ENCODE peak calls at places on chromosomes 6 and 20, in seven cellular contexts. T is colonic mucosa, S is cardiac muscle cell, P is mesenchymal stem cell, X is psoas muscle, L is HCT116, M is adipocyte. V is an unnamed sample.

GRCh38 chr6:100700009-100700408 is 181.1 kb downstream of the ASCC3 start:
- DNase-seq in S (no peak), P (no peak), T (no peak), M (no peak), L (no peak), X (no peak), V (no peak)

GRCh38 chr6:118810420-118811027 is 83.4 kb upstream of the ASF1A start:
- DNase-seq in M (no peak), X (no peak), T (no peak), S (no peak), P (no peak), L (no peak), V (no peak)

GRCh38 chr6:30615958-30616810 is 859 bp downstream of the PPP1R10 start:
- DNase-seq in P (peak; percentile 52), T (no peak), M (peak; percentile 52), X (no peak), L (no peak), S (peak; percentile 24), V (no peak)

GRCh38 chr6:5135783-5136376 is 50.7 kb downstream of the PPP1R3G start:
- DNase-seq in L (peak; percentile 27), X (no peak), M (peak; percentile 42), S (no peak), T (no peak), P (peak; percentile 40), V (peak; percentile 49)

GRCh38 chr20:53080969-53081871 is 109.1 kb downstream of the TSHZ2 start:
- DNase-seq in P (peak; percentile 84), S (no peak), M (no peak), T (peak; percentile 32), L (no peak), X (no peak), V (no peak)

GRCh38 chr6:11430036-11430435 is 107.5 kb upstream of the TMEM170B start:
- DNase-seq in P (no peak), X (no peak), T (no peak), L (no peak), S (no peak), M (no peak), V (no peak)

GRCh38 chr6:51271615-51272014 is 452.9 kb downstream of the TFAP2B start:
- DNase-seq in M (no peak), T (no peak), P (no peak), S (no peak), L (no peak), X (no peak), V (no peak)

GRCh38 chr6:3414704-3415453 is 42.0 kb downstream of the SLC22A23 start:
- DNase-seq in X (no peak), M (no peak), P (peak; percentile 51), S (peak; percentile 86), L (no peak), T (no peak), V (no peak)

GRCh38 chr6:5152417-5152816 is 67.3 kb downstream of the PPP1R3G start:
- DNase-seq in L (no peak), T (no peak), P (no peak), M (no peak), X (no peak), S (no peak), V (no peak)

DNA sequence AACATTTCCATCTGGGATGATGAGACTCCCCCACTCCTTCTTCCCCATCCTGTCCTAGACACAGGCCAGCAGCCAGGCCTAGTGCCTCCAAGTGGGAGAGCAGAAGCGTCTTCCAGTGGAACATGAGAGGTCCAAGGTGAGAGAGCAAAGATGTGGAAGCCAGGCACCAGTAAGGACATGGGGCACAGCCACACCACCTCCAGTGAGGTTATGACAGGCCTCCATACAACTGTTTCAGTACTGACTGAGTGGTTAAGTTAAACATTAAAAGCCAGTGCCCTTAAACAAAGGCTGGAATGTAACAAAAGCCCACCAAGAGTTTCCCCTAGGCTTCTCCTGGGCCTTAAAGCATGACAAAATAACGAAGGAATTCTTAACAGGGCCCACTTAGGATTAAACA is 5.3 kb downstream of the ZBTB24 start:
- DNase-seq in M (no peak), S (no peak), L (no peak), T (no peak), X (no peak), P (no peak), V (no peak)
- H3K36me3 ChIP-seq in M (peaks cover 61% of the 10 kb centered on the region), S (peaks cover 14% of the 10 kb centered on the region), L (peaks cover 40% of the 10 kb centered on the region), T (peaks cover 7% of the 10 kb centered on the region), X (peaks cover 78% of the 10 kb centered on the region), P (peaks cover 26% of the 10 kb centered on the region), V (no peaks in the 10 kb centered on the region)

GRCh38 chr20:50477260-50477659 is 32.9 kb upstream of the PTPN1 start:
- DNase-seq in M (no peak), L (no peak), T (no peak), X (no peak), S (no peak), P (no peak), V (no peak)
- H3K4me1 ChIP-seq in M (peaks cover 13% of the 10 kb centered on the region), L (peaks cover 29% of the 10 kb centered on the region), T (no peaks in the 10 kb centered on the region), X (peaks cover 8% of the 10 kb centered on the region), S (no peaks in the 10 kb centered on the region), P (peaks cover 2% of the 10 kb centered on the region), V (peaks cover 10% of the 10 kb centered on the region)

DNA sequence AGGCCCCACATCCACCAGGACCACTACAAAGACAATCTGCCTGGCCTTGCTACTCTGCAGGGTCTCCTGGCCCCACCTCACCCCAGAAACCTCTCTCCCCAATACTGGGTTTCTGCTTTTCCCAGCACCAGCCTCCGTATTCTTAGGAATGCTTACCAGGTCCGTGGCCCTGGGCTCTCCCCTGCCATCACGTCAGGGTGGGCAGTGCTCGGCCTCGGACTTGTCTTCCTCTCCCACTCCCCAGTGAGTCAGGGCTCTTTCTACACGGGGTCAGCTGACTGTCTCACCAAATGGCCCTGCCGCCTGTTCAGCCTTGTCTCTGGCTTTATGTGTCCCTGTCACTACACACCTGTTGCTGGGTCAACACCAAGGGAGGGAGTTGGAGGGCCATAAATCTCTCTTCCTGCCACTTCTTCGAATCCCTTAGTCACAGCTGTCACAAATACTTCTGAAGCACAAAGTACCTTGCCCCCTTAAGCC is 3.2 kb downstream of the NNAT start:
- DNase-seq in S (no peak), P (no peak), T (peak; percentile 75), L (no peak), X (peak; percentile 80), M (no peak), V (peak; percentile 34)
- H3K4me3 ChIP-seq in S (no peak overlapping the region), P (no peak overlapping the region), T (no peak overlapping the region), L (no peak overlapping the region), X (peak overlapping the region; percentile 100), M (no peak overlapping the region), V (no peak overlapping the region)

GRCh38 chr6:158083687-158084325 is 84.3 kb downstream of the SERAC1 start:
- DNase-seq in X (no peak), P (no peak), L (no peak), T (no peak), M (no peak), S (no peak), V (no peak)
- H3K36me3 ChIP-seq in X (peaks cover 61% of the 10 kb centered on the region), P (peaks cover 71% of the 10 kb centered on the region), L (peaks cover 13% of the 10 kb centered on the region), T (peaks cover 5% of the 10 kb centered on the region), M (peaks cover 29% of the 10 kb centered on the region), S (no peaks in the 10 kb centered on the region), V (peaks cover 20% of the 10 kb centered on the region)

GRCh38 chr20:38421915-38422314 is 13.2 kb downstream of the SNHG17 start:
- DNase-seq in L (no peak), P (no peak), S (no peak), T (no peak), M (no peak), X (no peak), V (no peak)
- H3K4me1 ChIP-seq in L (no peaks in the 10 kb centered on the region), P (peaks cover 13% of the 10 kb centered on the region), S (no peaks in the 10 kb centered on the region), T (no peaks in the 10 kb centered on the region), M (peaks cover 25% of the 10 kb centered on the region), X (peaks cover 9% of the 10 kb centered on the region), V (peaks cover 8% of the 10 kb centered on the region)

DNA sequence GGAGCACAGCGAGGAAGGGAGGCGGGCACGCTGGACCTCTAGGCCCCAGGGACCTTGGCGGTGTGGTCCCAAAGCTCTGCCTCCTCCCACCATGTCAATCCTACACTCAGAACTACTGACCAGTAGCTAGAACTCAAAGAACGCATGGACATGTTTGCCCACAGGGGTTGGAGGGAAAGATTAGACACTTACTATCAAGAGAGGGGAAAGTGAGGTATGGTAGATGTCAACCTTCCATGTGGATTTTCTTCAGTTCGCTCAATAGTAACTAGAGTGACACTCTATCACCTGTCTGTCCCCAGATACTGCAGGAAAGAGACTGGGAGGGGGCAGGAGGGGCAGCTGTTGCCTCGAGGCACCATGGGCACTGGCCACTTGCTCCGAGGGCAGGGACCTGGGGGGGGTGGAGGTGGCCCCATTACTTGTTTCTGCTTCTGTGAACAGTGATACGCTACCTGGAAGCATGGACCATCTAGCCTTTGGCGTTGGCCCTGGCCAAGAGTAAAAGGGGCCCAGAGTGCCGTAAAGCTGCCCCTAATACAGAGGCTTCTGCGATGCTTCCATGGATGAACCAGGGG is 912 bp upstream of the DIDO1 start:
- DNase-seq in S (no peak), T (no peak), X (no peak), M (no peak), P (no peak), L (no peak), V (no peak)
- H3K4me3 ChIP-seq in S (peak overlapping the region; percentile 97), T (peak overlapping the region; percentile 98), X (peak overlapping the region; percentile 99), M (peak overlapping the region; percentile 93), P (peak overlapping the region; percentile 95), L (peak overlapping the region; percentile 89), V (no peak overlapping the region)

DNA sequence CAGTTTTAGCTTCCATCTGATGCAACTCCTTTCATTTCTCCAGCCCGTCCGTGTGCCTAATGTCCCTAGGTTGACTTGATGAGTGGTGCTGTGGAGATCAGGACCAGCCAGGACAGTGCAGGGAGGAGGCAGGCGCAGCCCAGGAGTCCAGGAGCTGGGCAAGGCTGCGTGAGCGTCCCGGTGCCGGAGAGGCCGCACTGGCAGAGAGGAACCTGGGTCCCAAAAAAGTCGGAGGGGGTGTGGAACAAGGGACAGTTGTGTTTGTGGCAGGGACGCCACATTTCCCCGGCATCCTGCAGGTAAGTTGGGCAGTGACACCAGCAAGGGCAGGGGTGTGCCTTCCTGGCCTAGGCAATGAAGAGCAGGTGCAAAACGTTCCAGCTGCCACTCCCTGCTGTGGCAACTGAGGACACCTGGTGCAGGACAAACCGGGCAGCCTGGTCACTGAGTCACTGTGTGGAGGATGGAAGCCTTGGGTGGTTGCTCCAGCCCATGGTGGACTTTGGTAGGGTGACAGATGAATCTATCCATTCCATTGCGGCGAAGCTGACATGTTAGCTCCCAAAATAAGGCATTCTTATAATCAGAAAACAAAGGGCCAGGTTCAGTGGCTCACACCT is 53.2 kb downstream of the RAMACL start:
- DNase-seq in M (no peak), L (no peak), P (no peak), S (no peak), T (peak; percentile 24), X (no peak), V (no peak)
- H3K36me3 ChIP-seq in M (peaks cover 81% of the 10 kb centered on the region), L (no peaks in the 10 kb centered on the region), P (peaks cover 15% of the 10 kb centered on the region), S (no peaks in the 10 kb centered on the region), T (no peaks in the 10 kb centered on the region), X (peaks cover 60% of the 10 kb centered on the region), V (no peaks in the 10 kb centered on the region)

GRCh38 chr20:47358052-47358671 is 1.7 kb upstream of the ZMYND8 start:
- DNase-seq in L (no peak), S (no peak), P (no peak), T (no peak), M (peak; percentile 19), X (no peak), V (no peak)
- H3K4me1 ChIP-seq in L (peaks cover 77% of the 10 kb centered on the region), S (peaks cover 86% of the 10 kb centered on the region), P (peaks cover 41% of the 10 kb centered on the region), T (peaks cover 51% of the 10 kb centered on the region), M (peaks cover 84% of the 10 kb centered on the region), X (peaks cover 87% of the 10 kb centered on the region), V (peaks cover 81% of the 10 kb centered on the region)

V was measured in adrenal gland.